ENCODE peak calls at places on chromosomes 1 and 21, in five cellular contexts. One of them, this sample, is unnamed.

GRCh38 chr1:13700521-13701273 is 709 bp downstream of the PRDM2 start:
- DNase-seq in endothelial cell of umbilical vein: peak
- DNase-seq in GM06990: peak
- DNase-seq in cardiac fibroblast: peak
- DNase-seq in GM23338: peak
- DNase-seq in this sample: no peak

GRCh38 chr21:38938343-38938742 is 132.6 kb downstream of the ETS2 start:
- DNase-seq in cardiac fibroblast: peak
- DNase-seq in GM23338: peak
- DNase-seq in GM06990: no peak
- DNase-seq in endothelial cell of umbilical vein: no peak
- DNase-seq in this sample: no peak

GRCh38 chr1:203046984-203047630 is 20.8 kb downstream of the PPFIA4 start:
- DNase-seq in GM06990: no peak
- DNase-seq in GM23338: no peak
- DNase-seq in endothelial cell of umbilical vein: peak
- DNase-seq in cardiac fibroblast: peak
- DNase-seq in this sample: peak

GRCh38 chr1:154407866-154408777 is 3.0 kb downstream of the IL6R start:
- DNase-seq in GM06990: no peak
- DNase-seq in GM23338: no peak
- DNase-seq in endothelial cell of umbilical vein: no peak
- DNase-seq in cardiac fibroblast: no peak
- DNase-seq in this sample: no peak

GRCh38 chr1:229088711-229089110 is 182.2 kb upstream of the RAB4A start:
- DNase-seq in endothelial cell of umbilical vein: no peak
- DNase-seq in cardiac fibroblast: no peak
- DNase-seq in GM06990: no peak
- DNase-seq in GM23338: no peak
- DNase-seq in this sample: no peak

GRCh38 chr1:150537732-150538684 is 11.2 kb upstream of the ADAMTSL4 start:
- DNase-seq in GM06990: no peak
- DNase-seq in endothelial cell of umbilical vein: peak
- DNase-seq in cardiac fibroblast: peak
- DNase-seq in GM23338: peak
- DNase-seq in this sample: no peak

GRCh38 chr1:97350662-97351061 is 570.2 kb downstream of the DPYD start:
- DNase-seq in GM23338: no peak
- DNase-seq in cardiac fibroblast: no peak
- DNase-seq in endothelial cell of umbilical vein: no peak
- DNase-seq in GM06990: no peak
- DNase-seq in this sample: no peak

GRCh38 chr1:103373991-103374390 is 151.5 kb upstream of the RNPC3 start:
- DNase-seq in GM06990: no peak
- DNase-seq in endothelial cell of umbilical vein: no peak
- DNase-seq in GM23338: no peak
- DNase-seq in cardiac fibroblast: no peak
- DNase-seq in this sample: no peak

GRCh38 chr1:17866451-17867029 is 111.4 kb downstream of the ACTL8 start:
- DNase-seq in GM06990: no peak
- DNase-seq in endothelial cell of umbilical vein: no peak
- DNase-seq in GM23338: no peak
- DNase-seq in cardiac fibroblast: peak
- DNase-seq in this sample: peak

GRCh38 chr21:46619846-46620245 is 15.0 kb upstream of the S100B start:
- DNase-seq in endothelial cell of umbilical vein: no peak
- DNase-seq in GM23338: no peak
- DNase-seq in GM06990: no peak
- DNase-seq in cardiac fibroblast: no peak
- DNase-seq in this sample: no peak

GRCh38 chr1:147771216-147772125 is 11.1 kb upstream of the GJA5 start:
- DNase-seq in cardiac fibroblast: peak
- DNase-seq in GM06990: no peak
- DNase-seq in endothelial cell of umbilical vein: no peak
- DNase-seq in GM23338: no peak
- DNase-seq in this sample: no peak

GRCh38 chr1:41314781-41315481 is 46.3 kb upstream of the FOXO6 start:
- DNase-seq in GM06990: no peak
- DNase-seq in GM23338: peak
- DNase-seq in endothelial cell of umbilical vein: no peak
- DNase-seq in cardiac fibroblast: peak
- DNase-seq in this sample: no peak

GRCh38 chr1:218526198-218526580 is 181.1 kb downstream of the TGFB2 start:
- DNase-seq in GM23338: no peak
- DNase-seq in GM06990: no peak
- DNase-seq in endothelial cell of umbilical vein: no peak
- DNase-seq in cardiac fibroblast: no peak
- DNase-seq in this sample: no peak

GRCh38 chr1:160576430-160576829 is 2.9 kb downstream of the CD84 start:
- DNase-seq in endothelial cell of umbilical vein: no peak
- DNase-seq in cardiac fibroblast: no peak
- DNase-seq in GM06990: no peak
- DNase-seq in GM23338: no peak
- DNase-seq in this sample: no peak

GRCh38 chr21:37061926-37062591 is 10.8 kb downstream of the PIGP start:
- DNase-seq in GM23338: no peak
- DNase-seq in GM06990: no peak
- DNase-seq in cardiac fibroblast: peak
- DNase-seq in endothelial cell of umbilical vein: no peak
- DNase-seq in this sample: peak

GRCh38 chr1:8763888-8764287 is 53.6 kb downstream of the RERE start:
- DNase-seq in endothelial cell of umbilical vein: peak
- DNase-seq in GM23338: peak
- DNase-seq in cardiac fibroblast: peak
- DNase-seq in GM06990: peak
- DNase-seq in this sample: no peak

GRCh38 chr1:30908886-30909777 is 574 bp upstream of the SDC3 start:
- DNase-seq in GM06990: no peak
- DNase-seq in cardiac fibroblast: no peak
- DNase-seq in GM23338: peak
- DNase-seq in endothelial cell of umbilical vein: no peak
- DNase-seq in this sample: no peak

GRCh38 chr21:19237603-19238002 is 834.0 kb upstream of the TMPRSS15 start:
- DNase-seq in GM06990: no peak
- DNase-seq in endothelial cell of umbilical vein: no peak
- DNase-seq in cardiac fibroblast: no peak
- DNase-seq in GM23338: no peak
- DNase-seq in this sample: no peak

GRCh38 chr1:186535388-186536133 is 74.6 kb upstream of the PDC start:
- DNase-seq in cardiac fibroblast: peak
- DNase-seq in GM06990: no peak
- DNase-seq in GM23338: no peak
- DNase-seq in endothelial cell of umbilical vein: peak
- DNase-seq in this sample: peak

GRCh38 chr1:227808566-227808965 is 6.9 kb upstream of the PRSS38 start:
- DNase-seq in endothelial cell of umbilical vein: no peak
- DNase-seq in GM23338: no peak
- DNase-seq in cardiac fibroblast: peak
- DNase-seq in GM06990: no peak
- DNase-seq in this sample: no peak

GRCh38 chr1:202439308-202439707 is 90.8 kb downstream of the PPP1R12B start:
- DNase-seq in GM23338: no peak
- DNase-seq in endothelial cell of umbilical vein: no peak
- DNase-seq in GM06990: peak
- DNase-seq in cardiac fibroblast: no peak
- DNase-seq in this sample: no peak

GRCh38 chr1:53370369-53370961 is 42.6 kb upstream of the LRP8 start:
- DNase-seq in cardiac fibroblast: no peak
- DNase-seq in GM06990: no peak
- DNase-seq in endothelial cell of umbilical vein: no peak
- DNase-seq in GM23338: no peak
- DNase-seq in this sample: no peak

GRCh38 chr1:86645866-86646647 is 58.3 kb upstream of the SH3GLB1 start:
- DNase-seq in cardiac fibroblast: no peak
- DNase-seq in GM06990: no peak
- DNase-seq in GM23338: no peak
- DNase-seq in endothelial cell of umbilical vein: no peak
- DNase-seq in this sample: no peak

GRCh38 chr1:193799948-193800690 is 613.7 kb upstream of the B3GALT2 start:
- DNase-seq in cardiac fibroblast: no peak
- DNase-seq in GM23338: no peak
- DNase-seq in endothelial cell of umbilical vein: no peak
- DNase-seq in GM06990: no peak
- DNase-seq in this sample: no peak

GRCh38 chr1:65493792-65494191 is 73.3 kb downstream of the LEPR start:
- DNase-seq in endothelial cell of umbilical vein: peak
- DNase-seq in GM23338: no peak
- DNase-seq in GM06990: no peak
- DNase-seq in cardiac fibroblast: peak
- DNase-seq in this sample: peak

GRCh38 chr1:3161130-3161840 is 92.3 kb downstream of the PRDM16 start:
- DNase-seq in GM06990: no peak
- DNase-seq in GM23338: no peak
- DNase-seq in cardiac fibroblast: no peak
- DNase-seq in endothelial cell of umbilical vein: no peak
- DNase-seq in this sample: no peak

GRCh38 chr1:80054129-80054528 is 1047.6 kb upstream of the ADGRL4 start:
- DNase-seq in GM06990: no peak
- DNase-seq in endothelial cell of umbilical vein: peak
- DNase-seq in cardiac fibroblast: peak
- DNase-seq in GM23338: no peak
- DNase-seq in this sample: peak

GRCh38 chr1:7234471-7234755 is 449.2 kb downstream of the CAMTA1 start:
- DNase-seq in GM06990: no peak
- DNase-seq in endothelial cell of umbilical vein: no peak
- DNase-seq in GM23338: no peak
- DNase-seq in cardiac fibroblast: no peak
- DNase-seq in this sample: no peak

GRCh38 chr1:2347907-2348306 is 43.4 kb downstream of the MORN1 start:
- DNase-seq in GM06990: no peak
- DNase-seq in cardiac fibroblast: no peak
- DNase-seq in endothelial cell of umbilical vein: no peak
- DNase-seq in GM23338: peak
- DNase-seq in this sample: no peak

GRCh38 chr1:184608990-184609389 is 145.7 kb downstream of the EDEM3 start:
- DNase-seq in cardiac fibroblast: no peak
- DNase-seq in GM23338: no peak
- DNase-seq in GM06990: no peak
- DNase-seq in endothelial cell of umbilical vein: no peak
- DNase-seq in this sample: no peak

GRCh38 chr21:38965910-38966504 is 160.3 kb downstream of the ETS2 start:
- DNase-seq in GM06990: no peak
- DNase-seq in endothelial cell of umbilical vein: no peak
- DNase-seq in cardiac fibroblast: no peak
- DNase-seq in GM23338: peak
- DNase-seq in this sample: no peak

GRCh38 chr1:212915245-212916091 is 34.9 kb upstream of the VASH2 start:
- DNase-seq in endothelial cell of umbilical vein: peak
- DNase-seq in GM23338: peak
- DNase-seq in GM06990: no peak
- DNase-seq in cardiac fibroblast: peak
- DNase-seq in this sample: peak

DNA sequence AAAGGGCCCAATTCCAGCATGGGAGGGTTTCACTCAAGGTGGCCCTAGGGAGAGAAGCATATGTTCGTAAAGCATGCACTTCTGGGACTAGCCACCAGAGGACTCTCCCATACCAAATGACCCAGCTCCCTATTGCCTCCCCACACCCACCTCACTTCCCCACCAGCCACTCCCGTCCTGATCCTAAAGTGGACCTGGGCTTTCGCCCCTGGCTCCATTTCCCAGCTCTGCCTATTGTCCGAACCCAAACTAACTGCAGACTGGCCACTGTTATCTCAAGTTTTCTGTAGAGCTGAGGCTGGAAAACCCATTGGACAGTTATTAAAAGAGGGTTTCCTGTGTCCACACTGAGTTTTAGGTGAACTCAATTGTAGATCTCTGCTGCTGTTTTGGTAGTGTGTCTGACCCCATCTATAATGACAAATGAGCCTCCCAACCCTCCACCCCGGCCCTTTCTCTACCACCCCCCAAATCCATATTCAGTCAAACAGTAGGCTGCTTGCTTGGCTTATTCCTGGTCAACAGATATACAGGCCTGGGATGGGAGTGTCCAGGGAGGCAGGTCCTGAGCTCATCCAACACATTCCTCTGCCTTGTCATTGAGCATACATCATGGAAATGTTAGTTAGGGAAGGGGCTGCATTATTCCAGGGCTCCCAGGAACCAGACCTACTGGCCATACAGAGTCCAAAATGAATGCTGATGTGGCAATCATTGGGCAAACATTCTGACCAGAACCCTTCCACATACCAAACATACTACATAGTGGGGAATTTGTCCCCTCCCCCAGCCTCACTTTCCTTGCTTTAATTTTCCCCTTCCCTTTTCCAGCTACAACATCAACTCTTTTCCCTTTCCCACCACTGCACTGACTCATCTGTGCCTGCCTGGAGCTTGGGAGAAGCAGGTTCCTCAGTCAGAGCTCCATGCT is 59.2 kb downstream of the ABCA4 start:
- DNase-seq in cardiac fibroblast: peak
- DNase-seq in GM06990: no peak
- DNase-seq in GM23338: peak
- DNase-seq in endothelial cell of umbilical vein: peak
- DNase-seq in this sample: no peak
- TF ChIP-seq CTCF in cardiac fibroblast: peak
- TF ChIP-seq CTCF in GM06990: peak
- TF ChIP-seq CTCF in GM23338: peak
- TF ChIP-seq CTCF in endothelial cell of umbilical vein: peak
- TF ChIP-seq CTCF in this sample: peak

GRCh38 chr21:45223236-45223992 is 64.3 kb downstream of the POFUT2 start:
- DNase-seq in endothelial cell of umbilical vein: no peak
- DNase-seq in GM23338: no peak
- DNase-seq in cardiac fibroblast: no peak
- DNase-seq in GM06990: no peak
- DNase-seq in this sample: no peak
- H3K4me3 ChIP-seq in endothelial cell of umbilical vein: no peak
- H3K4me3 ChIP-seq in GM23338: no peak
- H3K4me3 ChIP-seq in cardiac fibroblast: no peak
- H3K4me3 ChIP-seq in GM06990: no peak
- H3K4me3 ChIP-seq in this sample: no peak

GRCh38 chr1:10438677-10439163 is 8.5 kb downstream of the CENPS start:
- DNase-seq in endothelial cell of umbilical vein: no peak
- DNase-seq in GM23338: no peak
- DNase-seq in cardiac fibroblast: no peak
- DNase-seq in GM06990: no peak
- DNase-seq in this sample: no peak
- TF ChIP-seq CTCF in endothelial cell of umbilical vein: no peak
- TF ChIP-seq CTCF in GM23338: no peak
- TF ChIP-seq CTCF in cardiac fibroblast: no peak
- TF ChIP-seq CTCF in GM06990: no peak
- TF ChIP-seq CTCF in this sample: no peak

GRCh38 chr1:163069655-163070277 is 605 bp downstream of the RGS4 start:
- DNase-seq in GM23338: no peak
- DNase-seq in GM06990: no peak
- DNase-seq in cardiac fibroblast: no peak
- DNase-seq in endothelial cell of umbilical vein: no peak
- DNase-seq in this sample: no peak

GRCh38 chr1:163071381-163072255 is 2.5 kb downstream of the RGS4 start:
- DNase-seq in endothelial cell of umbilical vein: peak
- DNase-seq in cardiac fibroblast: peak
- DNase-seq in GM23338: peak
- DNase-seq in GM06990: no peak
- DNase-seq in this sample: peak

GRCh38 chr1:163068716-163069115 is 445 bp upstream of the RGS4 start:
- DNase-seq in GM23338: no peak
- DNase-seq in GM06990: no peak
- DNase-seq in cardiac fibroblast: peak
- DNase-seq in endothelial cell of umbilical vein: no peak
- DNase-seq in this sample: no peak

GRCh38 chr1:163066686-163067085 is 2.5 kb upstream of the RGS4 start:
- DNase-seq in GM23338: no peak
- DNase-seq in GM06990: no peak
- DNase-seq in endothelial cell of umbilical vein: no peak
- DNase-seq in cardiac fibroblast: no peak
- DNase-seq in this sample: no peak

GRCh38 chr1:163069142-163069541 is at the start of gene RGS4:
- DNase-seq in cardiac fibroblast: peak
- DNase-seq in GM06990: no peak
- DNase-seq in GM23338: peak
- DNase-seq in endothelial cell of umbilical vein: peak
- DNase-seq in this sample: peak
- H3K4me3 ChIP-seq in cardiac fibroblast: peak
- H3K4me3 ChIP-seq in GM06990: no peak
- H3K4me3 ChIP-seq in GM23338: peak
- H3K4me3 ChIP-seq in endothelial cell of umbilical vein: peak
- H3K4me3 ChIP-seq in this sample: peak